ENCODE peak calls at places on chromosomes 7 and 10, in nine cellular contexts. M, P, Q, J, A, F, O, Y and V are unnamed samples.

GRCh38 chr7:95311389-95311788 is 12.9 kb downstream of the PON1 start:
- DNase-seq in F (no peak), Y (no peak), M (no peak), J (no peak), A (no peak), P (no peak), O (no peak), Q (no peak), V (no peak)

GRCh38 chr7:102991540-102992214 is 78.9 kb downstream of the LRRC17 start:
- DNase-seq in Q (no peak), Y (no peak), M (peak), J (no peak), A (no peak), P (no peak), F (peak), O (no peak), V (no peak)

GRCh38 chr7:121505021-121505420 is 108.9 kb upstream of the FAM3C start:
- DNase-seq in Y (no peak), O (no peak), M (peak), F (no peak), A (no peak), Q (no peak), P (no peak), J (no peak), V (no peak)

GRCh38 chr7:2529161-2530075 is 9.8 kb downstream of the LFNG start:
- DNase-seq in M (peak), J (no peak), A (peak), P (peak), Y (peak), Q (no peak), O (peak), F (no peak), V (peak)

GRCh38 chr7:4861673-4862072 is at the start of gene PAPOLB:
- DNase-seq in A (no peak), Q (no peak), Y (no peak), F (no peak), O (no peak), P (peak), M (no peak), J (no peak), V (no peak)

GRCh38 chr10:110609592-110609991 is 34.5 kb upstream of the RBM20 start:
- DNase-seq in Y (no peak), O (no peak), A (no peak), Q (no peak), M (no peak), J (no peak), F (no peak), P (no peak), V (no peak)

GRCh38 chr7:83159731-83160130 is 3.0 kb downstream of the PCLO start:
- DNase-seq in J (no peak), A (no peak), Y (no peak), P (no peak), O (no peak), Q (no peak), F (peak), M (no peak), V (no peak)

GRCh38 chr7:23393636-23394035 is 76.7 kb downstream of the IGF2BP3 start:
- DNase-seq in O (no peak), A (no peak), P (no peak), Y (no peak), J (no peak), F (no peak), Q (no peak), M (no peak), V (no peak)

GRCh38 chr10:71771821-71772617 is 1.3 kb downstream of the VSIR start:
- DNase-seq in Y (no peak), M (peak), J (no peak), O (no peak), P (peak), Q (peak), A (no peak), F (peak), V (no peak)

GRCh38 chr10:99375444-99375843 is 46.3 kb downstream of the CNNM1 start:
- DNase-seq in J (no peak), F (no peak), Q (no peak), O (no peak), P (no peak), Y (no peak), A (no peak), M (no peak), V (no peak)

GRCh38 chr7:15558747-15559146 is 3.1 kb downstream of the AGMO start:
- DNase-seq in P (no peak), Q (no peak), Y (no peak), M (peak), F (no peak), O (no peak), A (no peak), J (no peak), V (no peak)

GRCh38 chr10:46286991-46287693 is at the start of gene ANTXRL:
- DNase-seq in M (no peak), Y (no peak), J (no peak), Q (no peak), P (no peak), F (no peak), O (no peak), A (peak), V (no peak)

GRCh38 chr7:132450188-132450587 is 126.1 kb downstream of the PLXNA4 start:
- DNase-seq in F (no peak), M (no peak), A (no peak), P (peak), Q (no peak), J (no peak), Y (no peak), O (no peak), V (no peak)

GRCh38 chr10:35545878-35546631 is 59.1 kb upstream of the GJD4 start:
- DNase-seq in M (peak), J (no peak), F (peak), O (no peak), Y (no peak), Q (no peak), A (no peak), P (no peak), V (no peak)

GRCh38 chr10:89355373-89355772 is 22.5 kb upstream of the IFIT1B start:
- DNase-seq in J (no peak), Y (no peak), P (no peak), Q (no peak), M (peak), A (no peak), O (no peak), F (peak), V (no peak)

GRCh38 chr10:4646546-4646945 is 179.5 kb upstream of the AKR1E2 start:
- DNase-seq in O (no peak), P (no peak), J (no peak), F (no peak), A (no peak), M (peak), Y (no peak), Q (no peak), V (no peak)

GRCh38 chr10:97046426-97047072 is 139.2 kb downstream of the SLIT1 start:
- DNase-seq in M (no peak), O (no peak), J (no peak), P (no peak), F (no peak), Y (no peak), A (no peak), Q (no peak), V (no peak)

GRCh38 chr10:78433722-78434535 is 400.3 kb downstream of the RPS24 start:
- DNase-seq in P (no peak), Y (no peak), J (peak), F (no peak), A (no peak), O (no peak), Q (no peak), M (no peak), V (no peak)

GRCh38 chr7:50309736-50310135 is 5.2 kb downstream of the IKZF1 start:
- DNase-seq in Q (no peak), Y (no peak), M (no peak), J (no peak), F (no peak), O (no peak), P (no peak), A (no peak), V (no peak)